ENCODE peak calls at places on chromosome 10, in eight cellular contexts. G is transverse colon, H is left ventricle myocardium inferior, Q is vagina, Z is mucosa of descending colon, P is lower lobe of right lung, E is mammary epithelial cell, M is tibial artery. X is an unnamed sample. For H3K36me3, the result is how much of the 10 kb centered on the place peaks cover.

GRCh38 chr10:125159932-125160855 is at the start of gene CTBP2:
- DNase-seq in G (peak), H (peak), Q (no peak), Z (peak), P (peak), E (no peak), M (peak), X (peak)

GRCh38 chr10:6128591-6129383 is 40.0 kb downstream of the RBM17 start:
- DNase-seq in G (no peak), H (no peak), Q (no peak), Z (no peak), P (no peak), E (no peak), M (peak), X (no peak)

GRCh38 chr10:31319602-31320178 is 674 bp downstream of the ZEB1 start:
- DNase-seq in G (no peak), H (no peak), Q (no peak), Z (no peak), P (no peak), E (no peak), M (no peak), X (no peak)

GRCh38 chr10:98664329-98665042 is 217.8 kb upstream of the HPS1 start:
- DNase-seq in G (peak), H (no peak), Q (no peak), Z (no peak), P (no peak), E (peak), M (no peak), X (no peak)

GRCh38 chr10:82737556-82737955 is 862.6 kb downstream of the NRG3 start:
- DNase-seq in G (no peak), H (no peak), Q (no peak), Z (no peak), P (no peak), E (no peak), M (no peak), X (no peak)

GRCh38 chr10:107165007-107165406 is 501 bp upstream of the SORCS1 start:
- DNase-seq in G (no peak), H (no peak), Q (no peak), Z (no peak), P (no peak), E (no peak), M (no peak), X (no peak)

GRCh38 chr10:43138757-43139241 is 554 bp downstream of the CSGALNACT2 start:
- DNase-seq in G (peak), H (no peak), Q (no peak), Z (no peak), P (no peak), E (peak), M (no peak), X (no peak)

GRCh38 chr10:43176271-43176670 is 38.0 kb downstream of the CSGALNACT2 start:
- DNase-seq in G (no peak), H (no peak), Q (no peak), Z (no peak), P (no peak), E (no peak), M (no peak), X (no peak)

GRCh38 chr10:43227911-43228782 is 38.7 kb downstream of the RASGEF1A start:
- DNase-seq in G (peak), H (peak), Q (no peak), Z (peak), P (peak), E (no peak), M (peak), X (no peak)

GRCh38 chr10:124588736-124589451 is 127.3 kb downstream of the LHPP start:
- DNase-seq in G (peak), H (peak), Q (no peak), Z (peak), P (no peak), E (no peak), M (peak), X (peak)

GRCh38 chr10:17838080-17838634 is 29.0 kb downstream of the MRC1 start:
- DNase-seq in G (no peak), H (no peak), Q (no peak), Z (no peak), P (no peak), E (no peak), M (no peak), X (no peak)

GRCh38 chr10:52779541-52780390 is 7.2 kb upstream of the MBL2 start:
- DNase-seq in G (peak), H (peak), Q (no peak), Z (peak), P (peak), E (peak), M (peak), X (peak)

GRCh38 chr10:77844713-77845454 is 81.7 kb downstream of the DLG5 start:
- DNase-seq in G (peak), H (no peak), Q (no peak), Z (peak), P (no peak), E (peak), M (no peak), X (no peak)

GRCh38 chr10:119205926-119206602 is 1.3 kb upstream of the GRK5 start:
- DNase-seq in G (peak), H (peak), Q (no peak), Z (peak), P (peak), E (peak), M (peak), X (peak)

GRCh38 chr10:6476989-6477388 is 103.1 kb downstream of the PRKCQ start:
- DNase-seq in G (no peak), H (no peak), Q (no peak), Z (no peak), P (no peak), E (peak), M (no peak), X (no peak)

GRCh38 chr10:99396471-99396870 is 34.0 kb downstream of the GOT1 start:
- DNase-seq in G (no peak), H (no peak), Q (no peak), Z (no peak), P (no peak), E (no peak), M (no peak), X (no peak)

GRCh38 chr10:61786728-61787127 is 114.8 kb upstream of the ARID5B start:
- DNase-seq in G (no peak), H (no peak), Q (no peak), Z (no peak), P (no peak), E (peak), M (no peak), X (no peak)

GRCh38 chr10:63522129-63522687 is 1.0 kb downstream of the REEP3 start:
- DNase-seq in G (no peak), H (no peak), Q (no peak), Z (no peak), P (no peak), E (peak), M (no peak), X (no peak)

GRCh38 chr10:30353851-30354250 is 4.8 kb upstream of the MTPAP start:
- DNase-seq in G (no peak), H (no peak), Q (no peak), Z (no peak), P (no peak), E (no peak), M (no peak), X (no peak)

GRCh38 chr10:36424377-36424971 is 700.9 kb upstream of the ANKRD30A start:
- DNase-seq in G (no peak), H (no peak), Q (no peak), Z (no peak), P (no peak), E (no peak), M (no peak), X (no peak)

GRCh38 chr10:90964781-90965462 is 44.0 kb upstream of the ANKRD1 start:
- DNase-seq in G (no peak), H (peak), Q (no peak), Z (no peak), P (no peak), E (no peak), M (no peak), X (no peak)

GRCh38 chr10:102433619-102434046 is 1.3 kb upstream of the CUEDC2 start:
- DNase-seq in G (no peak), H (no peak), Q (no peak), Z (no peak), P (peak), E (no peak), M (no peak), X (no peak)

GRCh38 chr10:22831586-22831985 is 96.3 kb upstream of the ARMC3 start:
- DNase-seq in G (no peak), H (no peak), Q (no peak), Z (no peak), P (no peak), E (no peak), M (no peak), X (no peak)

GRCh38 chr10:48760983-48761382 is 76.3 kb downstream of the WDFY4 start:
- DNase-seq in G (no peak), H (no peak), Q (peak), Z (no peak), P (no peak), E (no peak), M (no peak), X (no peak)

GRCh38 chr10:98967601-98968000 is 268.1 kb downstream of the HPSE2 start:
- DNase-seq in G (no peak), H (no peak), Q (no peak), Z (no peak), P (no peak), E (no peak), M (no peak), X (no peak)

GRCh38 chr10:70996549-70996948 is 108.2 kb upstream of the PCBD1 start:
- DNase-seq in G (no peak), H (no peak), Q (no peak), Z (no peak), P (no peak), E (no peak), M (no peak), X (no peak)

GRCh38 chr10:70991140-70992124 is 103.1 kb upstream of the PCBD1 start:
- DNase-seq in G (no peak), H (no peak), Q (no peak), Z (no peak), P (no peak), E (no peak), M (no peak), X (no peak)

GRCh38 chr10:70990661-70991060 is 102.3 kb upstream of the PCBD1 start:
- DNase-seq in G (no peak), H (no peak), Q (no peak), Z (no peak), P (no peak), E (no peak), M (no peak), X (no peak)

GRCh38 chr10:70992436-70992835 is 104.1 kb upstream of the PCBD1 start:
- DNase-seq in G (no peak), H (no peak), Q (no peak), Z (no peak), P (no peak), E (no peak), M (no peak), X (no peak)

DNA sequence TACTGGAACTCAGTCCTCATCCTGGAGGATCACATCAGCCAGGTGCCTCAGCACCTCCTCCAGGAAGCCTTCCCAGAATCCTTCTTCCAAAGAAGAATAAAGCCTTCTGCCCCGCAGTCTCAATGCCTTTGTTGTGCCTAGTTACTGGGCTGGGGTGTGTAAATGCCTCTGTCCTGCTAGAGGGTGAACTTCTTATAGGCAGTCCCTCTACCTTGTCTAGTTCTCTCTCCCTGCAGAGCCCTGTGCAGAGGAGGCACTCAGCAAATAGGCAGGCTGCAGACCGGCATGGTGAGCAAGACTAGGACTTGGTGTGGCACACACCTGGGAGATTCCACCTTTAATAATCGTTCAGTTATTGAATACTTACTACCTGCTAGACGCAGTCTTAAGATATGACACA is 104.7 kb upstream of the PCBD1 start:
- DNase-seq in G (no peak), H (no peak), Q (no peak), Z (no peak), P (no peak), E (no peak), M (no peak), X (no peak)
- H3K4me3 ChIP-seq in G (no peak), H (no peak), Q (no peak), Z (no peak), P (no peak), E (no peak), M (no peak), X (no peak)

GRCh38 chr10:73801253-73801590 is 10.2 kb downstream of the NDST2 start:
- DNase-seq in G (no peak), H (no peak), Q (no peak), Z (no peak), P (no peak), E (no peak), M (no peak), X (no peak)
- H3K36me3 ChIP-seq in G (under half), H (half or more), Q (under half), Z (under half), P (half or more), E (under half), M (half or more), X (half or more)

GRCh38 chr10:101047268-101047667 is 14.5 kb upstream of the KAZALD1 start:
- DNase-seq in G (no peak), H (no peak), Q (no peak), Z (no peak), P (peak), E (no peak), M (no peak), X (no peak)

GRCh38 chr10:101047961-101048892 is 13.6 kb upstream of the KAZALD1 start:
- DNase-seq in G (peak), H (no peak), Q (no peak), Z (no peak), P (peak), E (no peak), M (no peak), X (no peak)

GRCh38 chr10:101052285-101052684 is 9.5 kb upstream of the KAZALD1 start:
- DNase-seq in G (no peak), H (no peak), Q (no peak), Z (no peak), P (no peak), E (peak), M (peak), X (no peak)

GRCh38 chr10:101053516-101053915 is 8.3 kb upstream of the KAZALD1 start:
- DNase-seq in G (no peak), H (no peak), Q (no peak), Z (no peak), P (no peak), E (no peak), M (no peak), X (no peak)

GRCh38 chr10:101050206-101051069 is 11.4 kb upstream of the KAZALD1 start:
- DNase-seq in G (peak), H (peak), Q (no peak), Z (peak), P (peak), E (no peak), M (no peak), X (peak)
- H3K4me3 ChIP-seq in G (no peak), H (peak), Q (no peak), Z (no peak), P (no peak), E (no peak), M (no peak), X (no peak)

DNA sequence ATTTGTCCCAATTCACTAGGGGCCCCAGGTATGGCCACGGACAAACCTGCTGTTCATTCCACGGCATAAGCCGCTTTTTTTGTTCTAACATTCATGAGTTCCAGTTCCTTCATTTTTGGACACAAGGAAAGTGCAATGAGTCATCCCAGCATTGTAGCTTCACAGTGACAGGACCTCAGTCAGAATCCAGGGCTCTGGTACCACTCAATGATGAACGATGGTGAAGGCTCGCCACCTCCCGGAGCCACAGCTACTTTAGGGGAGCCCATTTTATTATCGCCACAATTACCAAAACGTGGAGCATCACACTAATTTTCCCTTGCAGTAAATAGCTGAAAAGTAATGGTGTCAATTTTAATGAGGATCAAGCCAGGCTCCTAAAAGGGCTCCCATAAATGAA is 62.9 kb downstream of the FGFR2 start:
- DNase-seq in G (no peak), H (no peak), Q (no peak), Z (no peak), P (no peak), E (no peak), M (no peak), X (no peak)
- H3K36me3 ChIP-seq in G (under half), H (under half), Q (under half), Z (under half), P (under half), E (under half), M (under half), X (under half)

DNA sequence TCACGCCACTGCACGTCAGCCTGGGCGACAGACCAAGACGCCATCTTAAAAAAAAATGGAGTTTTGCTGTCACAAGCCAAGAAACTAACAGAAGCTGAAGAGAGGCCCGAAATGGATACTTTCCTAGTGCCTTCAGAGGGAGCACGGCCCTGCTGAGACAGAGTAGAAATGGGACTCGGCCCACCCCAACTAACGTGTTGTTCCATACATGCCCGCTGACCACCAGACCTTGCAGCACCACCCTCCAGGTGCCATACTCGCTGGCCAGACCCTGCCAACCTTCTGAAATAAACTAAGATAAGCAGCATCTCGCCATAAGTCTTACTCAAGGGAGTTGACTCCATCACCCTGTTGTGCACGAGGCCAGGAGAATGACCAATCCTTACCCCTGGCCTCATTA is 29.5 kb upstream of the TUBB8 start:
- DNase-seq in G (no peak), H (no peak), Q (no peak), Z (no peak), P (no peak), E (no peak), M (no peak), X (no peak)
- H3K4me3 ChIP-seq in G (no peak), H (no peak), Q (no peak), Z (no peak), P (no peak), E (no peak), M (no peak), X (no peak)

GRCh38 chr10:96619803-96620773 is 33.3 kb upstream of the TM9SF3 start:
- DNase-seq in G (no peak), H (no peak), Q (no peak), Z (no peak), P (no peak), E (peak), M (no peak), X (no peak)

GRCh38 chr10:96616961-96617360 is 30.1 kb upstream of the TM9SF3 start:
- DNase-seq in G (no peak), H (no peak), Q (no peak), Z (no peak), P (no peak), E (no peak), M (no peak), X (no peak)

GRCh38 chr10:96622330-96622729 is 35.5 kb upstream of the TM9SF3 start:
- DNase-seq in G (no peak), H (no peak), Q (no peak), Z (no peak), P (no peak), E (no peak), M (no peak), X (no peak)

GRCh38 chr10:96619120-96619519 is 32.3 kb upstream of the TM9SF3 start:
- DNase-seq in G (no peak), H (peak), Q (no peak), Z (no peak), P (no peak), E (no peak), M (no peak), X (no peak)

DNA sequence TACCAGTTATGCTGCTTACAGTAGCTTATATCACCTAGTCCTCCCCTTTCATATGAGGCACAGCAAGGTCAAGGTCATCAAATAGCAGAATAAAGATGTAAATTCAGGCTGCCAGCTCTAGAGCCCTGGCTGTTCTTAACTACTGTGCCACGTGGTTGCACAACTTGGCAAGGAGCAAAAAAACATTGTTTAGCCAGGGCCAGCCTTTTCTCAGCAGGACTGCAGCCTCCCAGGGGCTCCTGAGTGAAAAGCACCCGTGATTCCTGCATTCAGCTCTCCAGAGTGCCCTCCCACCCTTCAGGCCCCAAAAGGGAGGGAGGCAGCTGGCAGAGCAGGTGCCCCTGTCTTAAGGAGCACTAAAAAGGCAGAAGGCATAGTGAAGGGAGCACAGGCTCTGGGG is 31.8 kb upstream of the TM9SF3 start:
- DNase-seq in G (peak), H (peak), Q (no peak), Z (peak), P (no peak), E (no peak), M (peak), X (peak)
- H3K36me3 ChIP-seq in G (under half), H (under half), Q (under half), Z (under half), P (under half), E (under half), M (under half), X (under half)

GRCh38 chr10:101161494-101162299 is 30.6 kb downstream of the TLX1 start:
- DNase-seq in G (peak), H (peak), Q (no peak), Z (peak), P (peak), E (peak), M (peak), X (peak)
- H3K4me3 ChIP-seq in G (no peak), H (peak), Q (no peak), Z (no peak), P (peak), E (no peak), M (peak), X (peak)

X was measured in heart right ventricle.